ENCODE peak calls at places on chromosomes 16 and 17, in four cellular contexts. R is A549, S is K562, P is suprapubic skin. V is an unnamed sample.

GRCh38 chr16:85757341-85757822 is 6.5 kb upstream of the C16orf74 start:
- DNase-seq in R (no peak), S (no peak), P (no peak), V (no peak)

GRCh38 chr16:84933774-84934571 is 77.4 kb downstream of the ZDHHC7 start:
- DNase-seq in R (no peak), S (no peak), P (peak; percentile 83), V (peak; percentile 79)

GRCh38 chr17:17533901-17534441 is 37.8 kb upstream of the RASD1 start:
- DNase-seq in R (peak; percentile 85), S (no peak), P (no peak), V (no peak)

GRCh38 chr17:43039646-43040045 is 14.6 kb downstream of the RND2 start:
- DNase-seq in R (no peak), S (no peak), P (no peak), V (no peak)

GRCh38 chr16:86994651-86995171 is 322.5 kb downstream of the C16orf95 start:
- DNase-seq in R (peak; percentile 75), S (peak; percentile 39), P (no peak), V (no peak)

GRCh38 chr17:58632324-58633314 is 59.2 kb downstream of the TEX14 start:
- DNase-seq in R (no peak), S (peak; percentile 22), P (no peak), V (no peak)

GRCh38 chr16:85153046-85153445 is 40.8 kb upstream of the CIBAR2 start:
- DNase-seq in R (no peak), S (no peak), P (no peak), V (no peak)

GRCh38 chr16:647173-647902 is 1.8 kb upstream of the WDR90 start:
- DNase-seq in R (no peak), S (no peak), P (no peak), V (peak; percentile 55)

GRCh38 chr17:55466671-55467070 is 44.6 kb downstream of the SMIM36 start:
- DNase-seq in R (no peak), S (no peak), P (no peak), V (no peak)

GRCh38 chr17:62648247-62648953 is 20.9 kb downstream of the MRC2 start:
- DNase-seq in R (no peak), S (no peak), P (no peak), V (no peak)

GRCh38 chr16:85381738-85382592 is 231.2 kb upstream of the GSE1 start:
- DNase-seq in R (no peak), S (peak; percentile 100), P (peak; percentile 67), V (peak; percentile 52)

GRCh38 chr17:36511216-36511615 is 23.5 kb downstream of the MYO19 start:
- DNase-seq in R (no peak), S (no peak), P (peak; percentile 38), V (no peak)

GRCh38 chr16:70437582-70438324 is 1.1 kb downstream of the ST3GAL2 start:
- DNase-seq in R (no peak), S (peak; percentile 58), P (no peak), V (peak; percentile 50)

GRCh38 chr17:45954914-45955313 is 44.1 kb upstream of the STH start:
- DNase-seq in R (no peak), S (no peak), P (no peak), V (no peak)

GRCh38 chr16:11484691-11485258 is 101.9 kb downstream of the LITAF start:
- DNase-seq in R (no peak), S (no peak), P (no peak), V (no peak)

GRCh38 chr17:57357830-57358426 is 101.6 kb downstream of the MSI2 start:
- DNase-seq in R (no peak), S (no peak), P (no peak), V (no peak)

DNA sequence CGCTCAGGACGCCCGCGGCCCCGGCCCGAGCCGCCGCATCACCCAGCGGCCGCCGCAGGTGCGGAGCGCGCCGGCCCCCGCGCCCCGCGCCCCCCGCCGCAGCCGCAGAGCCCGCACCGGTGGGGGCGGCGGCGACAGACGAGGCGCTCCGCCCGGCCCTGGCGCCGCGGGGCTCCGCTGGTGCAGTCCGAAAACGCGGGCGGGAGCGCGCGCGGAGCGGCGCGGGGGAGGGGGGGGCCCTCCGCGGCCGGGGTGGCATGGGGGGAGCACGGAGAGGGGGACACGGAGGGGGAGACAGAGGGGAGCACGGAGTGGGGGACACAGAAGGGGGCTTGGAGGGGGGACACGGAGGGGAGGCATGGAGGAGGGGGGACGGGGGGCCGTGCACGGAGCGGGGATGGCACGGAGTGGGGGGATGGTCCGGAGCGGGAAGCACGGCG is at the start of gene AATK:
- DNase-seq in R (no peak), S (no peak), P (no peak), V (no peak)
- H3K4me3 ChIP-seq in R (peak within 1 kb of the TSS; percentile 50), S (no peak within 1 kb of the TSS), P (peak within 1 kb of the TSS; percentile 42), V (peak within 1 kb of the TSS; percentile 41)

GRCh38 chr16:27366687-27367462 is 35.1 kb upstream of the IL21R start:
- DNase-seq in R (no peak), S (no peak), P (no peak), V (no peak)
- TF ChIP-seq POLR2A in R (no peak), S (no peak), P (no peak), V (no peak)

DNA sequence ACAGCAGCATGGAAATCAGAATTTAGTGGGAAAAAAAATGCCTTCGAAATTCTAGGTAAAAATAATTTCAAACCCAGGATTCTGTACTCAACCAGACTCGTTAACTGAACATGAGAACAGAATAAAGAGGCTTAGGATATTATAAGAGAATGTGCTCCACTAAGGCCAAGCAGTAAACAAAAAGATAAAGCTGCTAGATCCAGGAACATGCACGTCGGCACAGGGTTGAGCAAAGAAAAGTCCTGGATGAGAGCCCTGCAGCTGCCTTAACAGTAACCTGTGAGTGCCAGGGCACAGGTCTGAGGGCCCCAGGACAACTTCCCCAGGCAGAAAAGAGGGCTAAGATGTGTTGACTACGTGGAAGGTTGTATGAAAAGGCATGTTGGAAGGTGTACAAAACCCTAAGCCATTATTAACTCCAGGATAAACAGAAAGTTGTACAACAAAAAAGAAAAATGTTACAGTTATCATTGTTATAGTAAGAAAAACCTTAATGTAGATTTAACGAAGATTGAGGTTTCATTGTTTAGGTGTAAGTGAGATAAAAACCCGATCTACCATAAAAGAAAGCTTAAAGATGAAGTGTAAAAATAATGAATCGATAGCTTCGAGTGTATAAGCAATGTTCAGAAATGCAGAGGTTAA is 42.3 kb upstream of the RBFOX3 start:
- DNase-seq in R (no peak), S (no peak), P (no peak), V (no peak)
- H3K4me3 ChIP-seq in R (no peak overlapping the region), S (no peak overlapping the region), P (no peak overlapping the region), V (no peak overlapping the region)

DNA sequence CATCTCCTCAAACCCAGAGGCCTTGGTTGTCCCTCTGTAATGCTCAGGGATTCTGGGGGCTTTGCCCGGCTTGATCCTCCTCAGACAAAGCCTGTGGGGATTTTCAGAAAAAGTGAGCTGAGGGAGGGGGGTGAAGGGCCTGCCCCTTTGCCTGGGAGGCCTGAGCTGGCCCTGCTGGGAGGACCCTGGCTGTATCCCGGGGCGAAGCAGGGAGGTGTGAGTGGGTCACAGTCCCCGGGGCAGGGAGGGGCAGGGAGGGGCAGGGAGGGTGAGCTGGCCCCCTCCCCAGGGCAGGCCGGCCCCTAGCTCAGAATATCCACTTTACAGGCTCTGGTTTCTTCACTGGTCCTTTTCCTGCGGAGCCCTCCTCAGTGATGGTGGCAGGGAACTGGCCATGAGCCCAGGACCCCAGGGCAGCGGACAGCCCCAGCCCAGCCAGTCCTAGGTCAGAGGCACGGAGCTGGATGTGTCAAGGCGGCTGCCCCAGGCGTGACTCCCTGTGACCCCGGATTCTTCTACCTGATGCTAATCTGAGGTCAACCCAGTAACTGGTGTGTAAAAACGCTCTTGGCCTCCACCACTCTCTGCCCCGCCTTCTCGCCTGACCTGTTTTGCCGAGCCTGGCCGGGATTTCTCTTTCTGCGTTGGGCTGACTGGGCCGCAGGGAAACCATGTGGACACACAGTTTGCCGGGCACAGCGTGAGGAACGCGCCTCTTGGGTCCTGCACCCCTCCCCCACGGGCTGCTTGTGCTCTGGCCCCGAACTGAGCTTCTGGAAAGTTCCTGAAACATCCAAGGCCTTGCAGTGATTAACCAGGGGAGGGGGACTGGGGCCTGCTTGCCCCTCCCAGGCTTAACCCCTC is 5.8 kb upstream of the FASN start:
- DNase-seq in R (no peak), S (peak; percentile 79), P (no peak), V (peak; percentile 74)
- TF ChIP-seq POLR2A in R (no peak), S (no peak), P (no peak), V (no peak)

GRCh38 chr16:83856846-83857245 is 42.1 kb upstream of the MLYCD start:
- DNase-seq in R (no peak), S (no peak), P (no peak), V (no peak)

GRCh38 chr16:83862661-83863060 is 36.3 kb upstream of the MLYCD start:
- DNase-seq in R (no peak), S (no peak), P (no peak), V (no peak)

GRCh38 chr16:83854420-83854819 is 44.5 kb upstream of the MLYCD start:
- DNase-seq in R (no peak), S (no peak), P (no peak), V (no peak)

GRCh38 chr16:83863682-83864081 is 35.2 kb upstream of the MLYCD start:
- DNase-seq in R (no peak), S (peak; percentile 13), P (no peak), V (no peak)

GRCh38 chr16:83859265-83859664 is 39.6 kb upstream of the MLYCD start:
- DNase-seq in R (no peak), S (no peak), P (no peak), V (no peak)
- H3K4me3 ChIP-seq in R (no peak overlapping the region), S (no peak overlapping the region), P (no peak overlapping the region), V (no peak overlapping the region)

GRCh38 chr17:75129576-75129975 is 2.0 kb downstream of the NT5C start:
- DNase-seq in R (no peak), S (no peak), P (no peak), V (no peak)

GRCh38 chr17:75133001-75133400 is 1.5 kb upstream of the NT5C start:
- DNase-seq in R (no peak), S (no peak), P (no peak), V (no peak)

GRCh38 chr17:75130059-75130631 is 1.4 kb downstream of the NT5C start:
- DNase-seq in R (no peak), S (no peak), P (no peak), V (no peak)

GRCh38 chr17:75130632-75131277 is 787 bp downstream of the NT5C start:
- DNase-seq in R (peak; percentile 86), S (peak; percentile 84), P (peak; percentile 78), V (peak; percentile 58)

DNA sequence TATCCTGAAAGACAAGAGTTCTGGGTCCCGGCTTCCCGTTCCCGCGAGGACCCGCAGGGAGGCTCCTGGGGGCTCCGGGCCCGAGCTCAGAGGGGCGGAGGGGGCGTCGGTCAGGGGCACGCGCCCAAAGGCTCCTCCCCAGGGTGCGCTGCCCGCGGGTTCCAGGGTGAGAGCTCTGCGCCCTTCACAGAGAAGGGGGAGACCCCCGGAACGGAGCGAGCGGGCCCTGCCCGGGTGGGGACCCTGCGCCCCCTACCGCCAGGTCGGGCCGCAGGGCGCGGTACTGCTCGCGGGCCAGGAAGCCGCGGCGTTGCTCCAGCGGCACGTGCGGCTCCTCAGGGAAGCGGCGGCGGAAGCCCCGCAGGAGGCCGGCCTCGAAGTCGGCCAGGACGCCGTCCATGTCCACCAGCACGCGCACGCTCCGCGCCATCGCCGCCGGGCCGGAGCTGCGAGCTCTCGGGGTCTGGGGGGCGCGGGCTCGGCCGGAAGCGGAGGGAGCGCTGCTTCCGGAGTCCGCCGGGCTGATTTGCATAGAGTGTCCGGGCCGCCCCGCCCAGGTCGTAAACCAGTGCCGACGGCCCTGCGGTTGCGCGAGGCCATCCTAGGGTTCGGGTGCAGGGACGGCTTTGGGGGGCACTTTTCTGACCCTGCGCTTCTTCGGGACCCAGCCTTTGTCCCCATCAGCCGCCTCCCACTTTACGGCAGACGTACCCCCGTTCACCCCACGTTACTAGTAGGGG is at the start of gene NT5C:
- DNase-seq in R (peak; percentile 91), S (peak; percentile 92), P (peak; percentile 82), V (peak; percentile 74)
- TF ChIP-seq POLR2A in R (peak; percentile 72), S (peak; percentile 83), P (no peak), V (peak; percentile 18)

GRCh38 chr17:77208856-77209255 is 68.1 kb downstream of the SEC14L1 start:
- DNase-seq in R (no peak), S (no peak), P (no peak), V (no peak)
- H3K4me3 ChIP-seq in R (no peak overlapping the region), S (no peak overlapping the region), P (no peak overlapping the region), V (no peak overlapping the region)

GRCh38 chr17:65057520-65058075 is 1.1 kb upstream of the GNA13 start:
- DNase-seq in R (peak; percentile 55), S (no peak), P (peak; percentile 76), V (peak; percentile 69)
- TF ChIP-seq POLR2A in R (no peak), S (no peak), P (no peak), V (no peak)

V was measured in adrenal gland.